ENCODE peak calls at places on chromosomes 2 and 18, in five cellular contexts. One of them, this sample, is unnamed.

GRCh38 chr2:217901826-217902225 is 101.0 kb downstream of the TNS1 start:
- DNase-seq in tibial nerve: no peak
- DNase-seq in uterus: peak
- DNase-seq in heart left ventricle: peak
- DNase-seq in A549: peak
- DNase-seq in this sample: no peak

GRCh38 chr2:209875270-209875669 is 103.6 kb downstream of the UNC80 start:
- DNase-seq in tibial nerve: no peak
- DNase-seq in uterus: no peak
- DNase-seq in heart left ventricle: no peak
- DNase-seq in A549: no peak
- DNase-seq in this sample: no peak

GRCh38 chr2:233033672-233034071 is 1.2 kb downstream of the NEU2 start:
- DNase-seq in tibial nerve: no peak
- DNase-seq in uterus: no peak
- DNase-seq in heart left ventricle: no peak
- DNase-seq in A549: no peak
- DNase-seq in this sample: no peak

GRCh38 chr2:188949046-188949818 is 24.9 kb upstream of the COL3A1 start:
- DNase-seq in tibial nerve: no peak
- DNase-seq in uterus: no peak
- DNase-seq in heart left ventricle: no peak
- DNase-seq in A549: no peak
- DNase-seq in this sample: no peak

GRCh38 chr2:13650586-13651180 is 933.9 kb downstream of the TRIB2 start:
- DNase-seq in tibial nerve: no peak
- DNase-seq in uterus: no peak
- DNase-seq in heart left ventricle: no peak
- DNase-seq in A549: no peak
- DNase-seq in this sample: no peak

GRCh38 chr2:239305222-239305575 is 95.6 kb downstream of the HDAC4 start:
- DNase-seq in tibial nerve: no peak
- DNase-seq in uterus: peak
- DNase-seq in heart left ventricle: no peak
- DNase-seq in A549: no peak
- DNase-seq in this sample: no peak

GRCh38 chr18:56984731-56985130 is 162.2 kb upstream of the BOD1L2 start:
- DNase-seq in tibial nerve: no peak
- DNase-seq in uterus: no peak
- DNase-seq in heart left ventricle: no peak
- DNase-seq in A549: no peak
- DNase-seq in this sample: no peak

GRCh38 chr2:155060906-155061305 is 362.4 kb downstream of the KCNJ3 start:
- DNase-seq in tibial nerve: no peak
- DNase-seq in uterus: no peak
- DNase-seq in heart left ventricle: no peak
- DNase-seq in A549: no peak
- DNase-seq in this sample: no peak

GRCh38 chr2:151979694-151980093 is 119.2 kb downstream of the CACNB4 start:
- DNase-seq in tibial nerve: no peak
- DNase-seq in uterus: no peak
- DNase-seq in heart left ventricle: no peak
- DNase-seq in A549: no peak
- DNase-seq in this sample: no peak

GRCh38 chr18:25289040-25289631 is 62.8 kb downstream of the ZNF521 start:
- DNase-seq in tibial nerve: peak
- DNase-seq in uterus: peak
- DNase-seq in heart left ventricle: no peak
- DNase-seq in A549: no peak
- DNase-seq in this sample: no peak

GRCh38 chr2:145925591-145925990 is 1405.7 kb upstream of the ZEB2 start:
- DNase-seq in tibial nerve: no peak
- DNase-seq in uterus: no peak
- DNase-seq in heart left ventricle: no peak
- DNase-seq in A549: no peak
- DNase-seq in this sample: no peak

GRCh38 chr2:206203331-206203730 is 43.6 kb downstream of the EEF1B2 start:
- DNase-seq in tibial nerve: no peak
- DNase-seq in uterus: no peak
- DNase-seq in heart left ventricle: no peak
- DNase-seq in A549: no peak
- DNase-seq in this sample: no peak

GRCh38 chr2:47065771-47066380 is 89.2 kb downstream of the STPG4 start:
- DNase-seq in tibial nerve: no peak
- DNase-seq in uterus: no peak
- DNase-seq in heart left ventricle: no peak
- DNase-seq in A549: no peak
- DNase-seq in this sample: no peak

GRCh38 chr2:14673351-14673875 is 40.9 kb downstream of the LRATD1 start:
- DNase-seq in tibial nerve: no peak
- DNase-seq in uterus: no peak
- DNase-seq in heart left ventricle: no peak
- DNase-seq in A549: no peak
- DNase-seq in this sample: no peak

GRCh38 chr2:140122001-140122400 is 1341.8 kb upstream of the NXPH2 start:
- DNase-seq in tibial nerve: no peak
- DNase-seq in uterus: no peak
- DNase-seq in heart left ventricle: no peak
- DNase-seq in A549: no peak
- DNase-seq in this sample: no peak

GRCh38 chr2:149928026-149928425 is 340.5 kb upstream of the MMADHC start:
- DNase-seq in tibial nerve: no peak
- DNase-seq in uterus: no peak
- DNase-seq in heart left ventricle: no peak
- DNase-seq in A549: no peak
- DNase-seq in this sample: no peak

GRCh38 chr2:26786207-26787023 is 559 bp downstream of the CENPA start:
- DNase-seq in tibial nerve: no peak
- DNase-seq in uterus: no peak
- DNase-seq in heart left ventricle: peak
- DNase-seq in A549: peak
- DNase-seq in this sample: peak

GRCh38 chr2:176126929-176127768 is 2.4 kb upstream of the HOXD8 start:
- DNase-seq in tibial nerve: peak
- DNase-seq in uterus: peak
- DNase-seq in heart left ventricle: no peak
- DNase-seq in A549: no peak
- DNase-seq in this sample: no peak

GRCh38 chr2:241546771-241547498 is 11.6 kb upstream of the BOK start:
- DNase-seq in tibial nerve: no peak
- DNase-seq in uterus: peak
- DNase-seq in heart left ventricle: no peak
- DNase-seq in A549: no peak
- DNase-seq in this sample: no peak

GRCh38 chr2:59919579-59919978 is 633.9 kb downstream of the BCL11A start:
- DNase-seq in tibial nerve: no peak
- DNase-seq in uterus: no peak
- DNase-seq in heart left ventricle: no peak
- DNase-seq in A549: no peak
- DNase-seq in this sample: no peak

GRCh38 chr2:121069434-121069969 is 215.5 kb downstream of the TFCP2L1 start:
- DNase-seq in tibial nerve: no peak
- DNase-seq in uterus: no peak
- DNase-seq in heart left ventricle: no peak
- DNase-seq in A549: no peak
- DNase-seq in this sample: no peak

GRCh38 chr2:88597168-88597567 is 30.1 kb downstream of the EIF2AK3 start:
- DNase-seq in tibial nerve: no peak
- DNase-seq in uterus: no peak
- DNase-seq in heart left ventricle: no peak
- DNase-seq in A549: no peak
- DNase-seq in this sample: no peak

GRCh38 chr2:148968776-148969175 is 69.7 kb upstream of the LYPD6B start:
- DNase-seq in tibial nerve: no peak
- DNase-seq in uterus: no peak
- DNase-seq in heart left ventricle: no peak
- DNase-seq in A549: no peak
- DNase-seq in this sample: no peak

GRCh38 chr2:224802407-224802806 is 86.2 kb upstream of the CCDC195 start:
- DNase-seq in tibial nerve: no peak
- DNase-seq in uterus: no peak
- DNase-seq in heart left ventricle: no peak
- DNase-seq in A549: no peak
- DNase-seq in this sample: no peak

GRCh38 chr2:174574657-174575056 is 22.9 kb downstream of the WIPF1 start:
- DNase-seq in tibial nerve: no peak
- DNase-seq in uterus: no peak
- DNase-seq in heart left ventricle: no peak
- DNase-seq in A549: no peak
- DNase-seq in this sample: no peak

GRCh38 chr2:144215701-144216675 is 303.9 kb downstream of the ZEB2 start:
- DNase-seq in tibial nerve: no peak
- DNase-seq in uterus: no peak
- DNase-seq in heart left ventricle: no peak
- DNase-seq in A549: no peak
- DNase-seq in this sample: no peak

GRCh38 chr2:53672881-53673522 is 94.6 kb upstream of the CHAC2 start:
- DNase-seq in tibial nerve: no peak
- DNase-seq in uterus: no peak
- DNase-seq in heart left ventricle: no peak
- DNase-seq in A549: no peak
- DNase-seq in this sample: no peak

GRCh38 chr2:159905901-159906300 is 107.9 kb upstream of the CD302 start:
- DNase-seq in tibial nerve: no peak
- DNase-seq in uterus: no peak
- DNase-seq in heart left ventricle: no peak
- DNase-seq in A549: no peak
- DNase-seq in this sample: no peak

GRCh38 chr2:159902722-159903121 is 104.7 kb upstream of the CD302 start:
- DNase-seq in tibial nerve: no peak
- DNase-seq in uterus: no peak
- DNase-seq in heart left ventricle: no peak
- DNase-seq in A549: no peak
- DNase-seq in this sample: no peak

GRCh38 chr2:159904127-159904564 is 106.1 kb upstream of the CD302 start:
- DNase-seq in tibial nerve: no peak
- DNase-seq in uterus: no peak
- DNase-seq in heart left ventricle: no peak
- DNase-seq in A549: no peak
- DNase-seq in this sample: peak

GRCh38 chr2:159904565-159905281 is 106.7 kb upstream of the CD302 start:
- DNase-seq in tibial nerve: peak
- DNase-seq in uterus: no peak
- DNase-seq in heart left ventricle: peak
- DNase-seq in A549: peak
- DNase-seq in this sample: peak

GRCh38 chr2:159903404-159904126 is 105.6 kb upstream of the CD302 start:
- DNase-seq in tibial nerve: no peak
- DNase-seq in uterus: no peak
- DNase-seq in heart left ventricle: no peak
- DNase-seq in A549: no peak
- DNase-seq in this sample: peak
- TF ChIP-seq POLR2A in tibial nerve: no peak
- TF ChIP-seq POLR2A in uterus: no peak
- TF ChIP-seq POLR2A in heart left ventricle: no peak
- TF ChIP-seq POLR2A in A549: no peak
- TF ChIP-seq POLR2A in this sample: peak

GRCh38 chr2:117299451-117299850 is 515.0 kb upstream of the DDX18 start:
- DNase-seq in tibial nerve: no peak
- DNase-seq in uterus: no peak
- DNase-seq in heart left ventricle: no peak
- DNase-seq in A549: no peak
- DNase-seq in this sample: no peak
- TF ChIP-seq POLR2A in tibial nerve: no peak
- TF ChIP-seq POLR2A in uterus: no peak
- TF ChIP-seq POLR2A in heart left ventricle: no peak
- TF ChIP-seq POLR2A in A549: no peak
- TF ChIP-seq POLR2A in this sample: no peak

DNA sequence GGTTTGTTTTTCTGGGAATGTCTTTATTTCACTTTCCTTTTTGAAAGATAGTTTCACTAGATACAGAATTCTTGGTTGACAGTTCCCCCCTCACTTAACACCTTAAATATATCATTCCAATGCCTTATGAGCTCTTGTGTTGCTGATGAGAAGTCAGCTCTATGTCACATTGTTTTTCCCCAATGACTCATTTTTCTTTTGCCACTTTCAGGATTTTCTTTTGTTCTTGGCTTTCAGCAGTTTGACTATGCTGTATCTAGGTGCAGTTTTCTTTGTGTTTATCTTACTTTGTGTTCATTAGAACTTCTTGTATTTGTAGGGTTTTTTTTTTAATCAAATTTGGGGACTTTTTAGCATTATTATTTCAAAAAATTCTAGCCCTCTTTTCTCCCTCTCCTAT is 5.6 kb upstream of the RALBP1 start:
- DNase-seq in tibial nerve: no peak
- DNase-seq in uterus: no peak
- DNase-seq in heart left ventricle: no peak
- DNase-seq in A549: no peak
- DNase-seq in this sample: no peak
- TF ChIP-seq POLR2A in tibial nerve: no peak
- TF ChIP-seq POLR2A in uterus: no peak
- TF ChIP-seq POLR2A in heart left ventricle: no peak
- TF ChIP-seq POLR2A in A549: no peak
- TF ChIP-seq POLR2A in this sample: no peak

DNA sequence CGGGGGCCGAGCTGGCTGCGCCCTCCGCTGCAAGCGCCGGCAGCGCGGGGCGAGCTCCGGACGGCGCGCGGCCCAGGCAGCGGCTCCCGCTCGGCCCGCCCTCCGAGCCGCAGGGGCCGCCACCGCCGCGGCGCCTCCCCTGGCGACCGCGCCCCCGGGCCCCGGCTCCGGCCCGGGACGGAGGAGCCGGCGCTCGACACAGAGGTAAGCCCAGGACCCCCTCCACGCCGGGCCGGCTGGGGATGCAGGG is 151 bp downstream of the SPATS2L start:
- DNase-seq in tibial nerve: no peak
- DNase-seq in uterus: no peak
- DNase-seq in heart left ventricle: no peak
- DNase-seq in A549: no peak
- DNase-seq in this sample: no peak
- TF ChIP-seq POLR2A in tibial nerve: peak
- TF ChIP-seq POLR2A in uterus: no peak
- TF ChIP-seq POLR2A in heart left ventricle: no peak
- TF ChIP-seq POLR2A in A549: no peak
- TF ChIP-seq POLR2A in this sample: no peak